ENCODE peak calls at places on chromosomes 2 and 18, in four cellular contexts. B is stomach, Z is pancreas, X is spleen. G is an unnamed sample.
A peak's percentile ranks its signal among the peaks of the same experiment; 100 is the strongest.

GRCh38 chr2:231198291-231199173 is at the start of gene ARMC9:
- DNase-seq in X (peak; percentile 93), Z (peak; percentile 83), B (peak; percentile 77), G (peak; percentile 53)

GRCh38 chr2:111037136-111037535 is 83.6 kb upstream of the BCL2L11 start:
- DNase-seq in X (no peak), Z (no peak), B (no peak), G (peak; percentile 47)

GRCh38 chr2:10499275-10499907 is 51.3 kb upstream of the ODC1 start:
- DNase-seq in B (no peak), X (peak; percentile 25), Z (no peak), G (peak; percentile 46)

GRCh38 chr2:118837067-118837466 is 10.4 kb downstream of the EN1 start:
- DNase-seq in X (peak; percentile 42), B (no peak), Z (no peak), G (no peak)

GRCh38 chr18:14941792-14942191 is 193.8 kb downstream of the ANKRD30B start:
- DNase-seq in Z (no peak), X (no peak), B (no peak), G (no peak)

GRCh38 chr2:240189686-240190085 is 49.2 kb upstream of the OTOS start:
- DNase-seq in Z (no peak), X (peak; percentile 39), B (no peak), G (no peak)

GRCh38 chr2:9708683-9709538 is 78.1 kb upstream of the YWHAQ start:
- DNase-seq in B (no peak), Z (no peak), X (no peak), G (no peak)

GRCh38 chr18:61957801-61958516 is 65.2 kb upstream of the RNF152 start:
- DNase-seq in X (no peak), Z (no peak), B (no peak), G (no peak)

GRCh38 chr2:43032248-43032893 is 194.0 kb downstream of the ZFP36L2 start:
- DNase-seq in B (peak; percentile 51), Z (peak; percentile 71), X (peak; percentile 59), G (peak; percentile 39)

GRCh38 chr2:71889991-71890684 is 257.5 kb downstream of the CYP26B1 start:
- DNase-seq in B (no peak), Z (no peak), X (no peak), G (peak; percentile 67)

GRCh38 chr2:53422979-53423378 is 344.6 kb upstream of the CHAC2 start:
- DNase-seq in X (no peak), Z (no peak), B (peak; percentile 38), G (peak; percentile 39)

GRCh38 chr2:234447963-234448362 is 48.9 kb downstream of the ARL4C start:
- DNase-seq in X (no peak), Z (no peak), B (no peak), G (no peak)

GRCh38 chr2:1685957-1686783 is 58.1 kb downstream of the PXDN start:
- DNase-seq in B (no peak), X (no peak), Z (no peak), G (no peak)

GRCh38 chr18:12839057-12839525 is 44.9 kb downstream of the PTPN2 start:
- DNase-seq in Z (no peak), B (no peak), X (no peak), G (peak; percentile 79)

GRCh38 chr2:142754182-142754581 is 123.3 kb upstream of the KYNU start:
- DNase-seq in B (no peak), X (no peak), Z (no peak), G (no peak)

GRCh38 chr18:49494660-49495059 is 7.6 kb upstream of the C18orf32 start:
- DNase-seq in X (no peak), B (no peak), Z (no peak), G (no peak)

GRCh38 chr18:49490246-49490762 is 3.3 kb upstream of the C18orf32 start:
- DNase-seq in B (no peak), Z (no peak), X (no peak), G (no peak)

GRCh38 chr18:49491534-49491856 is 4.5 kb upstream of the C18orf32 start:
- DNase-seq in X (no peak), Z (no peak), B (no peak), G (no peak)

GRCh38 chr18:49491857-49492693 is 5.0 kb upstream of the C18orf32 start:
- DNase-seq in X (peak; percentile 92), B (peak; percentile 93), Z (peak; percentile 81), G (peak; percentile 97)

GRCh38 chr18:49492694-49493033 is 5.6 kb upstream of the C18orf32 start:
- DNase-seq in B (no peak), Z (no peak), X (no peak), G (no peak)
- H3K4me3 ChIP-seq in B (peak overlapping the region; percentile 84), Z (no peak overlapping the region), X (peak overlapping the region; percentile 84), G (no peak overlapping the region)

GRCh38 chr2:223697921-223698645 is 95.9 kb upstream of the SCG2 start:
- DNase-seq in Z (no peak), X (no peak), B (no peak), G (peak; percentile 25)

GRCh38 chr2:223688094-223688835 is 86.1 kb upstream of the SCG2 start:
- DNase-seq in Z (no peak), B (no peak), X (no peak), G (no peak)

GRCh38 chr2:223697316-223697875 is 95.2 kb upstream of the SCG2 start:
- DNase-seq in X (no peak), B (no peak), Z (no peak), G (no peak)

GRCh38 chr2:223696719-223697118 is 94.6 kb upstream of the SCG2 start:
- DNase-seq in B (no peak), X (no peak), Z (no peak), G (peak; percentile 88)

DNA sequence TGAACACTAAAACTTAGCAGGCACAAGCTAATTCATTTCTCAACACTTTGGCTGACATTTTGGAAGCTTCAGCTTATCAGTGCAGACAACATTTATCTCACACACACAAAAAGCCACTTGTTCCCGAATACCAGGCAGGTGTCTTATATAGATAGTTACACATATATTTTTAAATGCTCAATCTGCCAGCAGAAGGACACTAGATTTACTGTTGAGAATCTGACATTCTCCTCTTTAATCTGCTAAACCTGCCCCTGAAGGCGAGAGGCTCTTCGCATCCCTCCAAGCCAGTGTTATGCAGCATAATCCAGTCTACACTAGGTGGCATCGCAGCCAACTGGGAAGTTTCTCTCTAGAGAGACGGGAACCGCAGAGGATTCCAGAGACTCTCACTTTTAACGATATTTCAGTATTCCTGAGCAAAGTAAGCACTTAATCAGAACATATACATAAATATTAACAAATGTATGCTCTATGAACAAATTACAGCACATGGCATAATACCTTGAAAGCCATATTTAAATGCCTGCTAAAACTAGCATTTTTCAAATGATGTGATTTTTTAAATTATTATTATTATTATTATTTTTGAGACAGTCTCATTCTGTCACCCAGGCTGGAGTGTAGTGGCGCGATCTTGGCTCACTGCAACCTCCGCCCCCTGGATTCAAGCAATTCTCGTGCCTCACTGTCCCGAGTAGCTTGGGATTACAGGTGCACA is 90.2 kb upstream of the SCG2 start:
- DNase-seq in Z (no peak), B (peak; percentile 46), X (no peak), G (peak; percentile 51)
- TF ChIP-seq CTCF in Z (peak; percentile 35), B (peak; percentile 28), X (peak; percentile 49), G (peak; percentile 64)

GRCh38 chr2:27638709-27639108 is 9.9 kb downstream of the GPN1 start:
- DNase-seq in B (no peak), Z (no peak), X (no peak), G (peak; percentile 79)
- H3K36me3 ChIP-seq in B (peaks cover 100% of the 10 kb centered on the region), Z (peaks cover 62% of the 10 kb centered on the region), X (peaks cover 8% of the 10 kb centered on the region), G (peaks cover 13% of the 10 kb centered on the region)

DNA sequence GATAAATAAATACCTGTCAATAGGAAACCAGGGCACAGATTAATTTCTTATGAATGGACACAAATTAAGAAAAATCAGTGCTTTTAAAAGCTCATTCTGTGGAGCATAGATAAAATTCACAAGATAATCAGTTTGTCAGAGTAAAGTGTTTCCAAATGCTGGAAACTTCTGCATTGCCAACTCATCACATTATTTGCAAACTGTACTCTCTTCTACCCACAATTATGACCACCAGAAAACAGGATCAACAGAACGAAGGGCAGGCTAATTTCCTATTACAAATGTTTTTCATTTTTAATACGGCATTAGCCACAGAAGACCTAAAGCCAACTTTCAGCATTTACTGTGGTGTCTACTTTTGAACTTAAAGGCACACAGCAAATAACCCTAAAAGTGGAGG is 6.0 kb downstream of the IRS1 start:
- DNase-seq in Z (no peak), B (no peak), X (no peak), G (no peak)
- H3K4me3 ChIP-seq in Z (peak overlapping the region; percentile 25), B (peak overlapping the region; percentile 85), X (peak overlapping the region; percentile 86), G (peak overlapping the region; percentile 32)

GRCh38 chr2:218517434-218518206 is 50.5 kb downstream of the USP37 start:
- DNase-seq in X (no peak), B (no peak), Z (no peak), G (no peak)

GRCh38 chr2:218518876-218519275 is 49.3 kb downstream of the USP37 start:
- DNase-seq in B (no peak), Z (no peak), X (no peak), G (no peak)

GRCh38 chr2:218513676-218514075 is 54.5 kb downstream of the USP37 start:
- DNase-seq in Z (no peak), X (no peak), B (no peak), G (no peak)

GRCh38 chr2:218516614-218517013 is 51.5 kb downstream of the USP37 start:
- DNase-seq in Z (no peak), X (no peak), B (no peak), G (peak; percentile 43)
- TF ChIP-seq CTCF in Z (no peak), X (peak; percentile 48), B (no peak), G (peak; percentile 28)

GRCh38 chr2:216201687-216202306 is 92.6 kb downstream of the XRCC5 start:
- DNase-seq in Z (no peak), B (no peak), X (no peak), G (no peak)
- H3K36me3 ChIP-seq in Z (peaks cover 68% of the 10 kb centered on the region), B (peaks cover 100% of the 10 kb centered on the region), X (peaks cover 7% of the 10 kb centered on the region), G (peaks cover 24% of the 10 kb centered on the region)

DNA sequence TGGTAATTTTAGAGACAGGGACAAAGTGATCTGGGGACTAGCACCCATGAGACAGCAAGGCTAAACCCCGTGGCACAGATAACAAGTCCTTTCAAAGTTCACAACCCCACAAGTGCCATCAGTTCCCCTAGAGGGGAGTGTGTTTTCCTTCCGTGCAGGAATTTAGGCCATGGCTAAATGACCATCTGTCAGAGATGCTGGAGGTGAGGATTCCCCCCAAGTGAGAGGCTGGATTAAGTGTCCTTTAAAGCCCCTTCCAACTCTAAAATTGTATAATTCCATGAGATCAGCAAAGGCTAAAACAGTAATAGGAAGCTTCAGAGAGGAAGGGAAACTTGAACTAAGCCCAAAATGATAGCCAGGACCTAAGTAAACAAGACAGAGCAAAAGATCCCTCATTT is 8.7 kb downstream of the FEZ2 start:
- DNase-seq in Z (no peak), B (no peak), X (no peak), G (no peak)
- H3K4me3 ChIP-seq in Z (no peak overlapping the region), B (no peak overlapping the region), X (no peak overlapping the region), G (no peak overlapping the region)

DNA sequence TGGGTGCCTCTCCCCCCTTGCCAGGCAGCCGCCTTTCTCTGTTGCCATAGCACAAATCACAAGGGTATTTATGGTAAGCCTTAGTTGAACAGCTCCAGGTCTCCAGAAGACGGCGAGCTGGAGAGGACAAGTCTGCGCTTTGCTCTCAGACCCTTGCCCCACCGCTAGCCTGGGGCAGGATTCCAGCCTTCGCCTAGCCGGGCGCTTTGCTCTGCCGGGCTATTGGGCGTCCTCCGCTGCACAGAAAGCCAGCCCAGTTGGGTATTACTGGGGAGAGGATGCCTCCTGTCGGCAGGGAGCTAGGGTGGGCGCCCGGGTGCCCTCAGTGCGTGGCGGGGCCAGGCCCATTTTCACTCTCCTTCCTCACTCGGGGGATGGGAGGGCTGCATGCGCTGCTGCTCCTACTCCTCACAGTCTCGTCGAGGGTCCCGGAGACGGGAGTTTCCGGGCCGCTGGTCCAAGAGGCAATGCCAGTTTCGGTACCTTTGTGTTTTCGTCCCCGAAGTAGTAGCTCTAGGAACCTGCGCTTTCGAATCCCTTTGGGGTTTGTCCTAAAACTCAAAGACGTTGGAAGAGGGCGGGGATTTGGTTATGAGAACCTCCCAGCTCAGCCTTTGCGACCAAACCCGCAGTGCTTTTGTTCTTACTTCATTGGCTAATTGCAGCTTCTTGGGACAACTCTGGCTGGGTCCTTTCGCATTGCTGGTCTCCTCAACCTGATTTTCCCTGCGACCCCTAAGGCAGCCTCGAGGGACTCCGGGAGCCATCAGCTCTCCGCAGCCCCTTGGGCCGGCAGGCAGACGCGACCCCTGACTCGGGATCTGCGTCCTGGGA is 3.6 kb upstream of the DLX2 start:
- DNase-seq in B (no peak), Z (no peak), X (peak; percentile 81), G (no peak)
- TF ChIP-seq CTCF in B (no peak), Z (no peak), X (peak; percentile 41), G (peak; percentile 59)